ENCODE peak calls at places on chromosomes 12 and 14, in nine cellular contexts. X is B cell; B is Calu3; Z is kidney glomerular epithelial cell; U is HEK293T; G is CD4-positive, CD25-positive, alpha-beta regulatory T cell; N is HT1080; J is GM23248; M is dermis blood vessel endothelial cell. T is an unnamed sample.

GRCh38 chr14:92848941-92849340 is 54.8 kb downstream of the GOLGA5 start:
- DNase-seq in J (no peak), B (no peak), G (no peak), X (no peak), U (no peak), N (no peak), M (peak; percentile 93), Z (no peak), T (no peak)

GRCh38 chr12:121455766-121456420 is 56.0 kb downstream of the RNF34 start:
- DNase-seq in B (no peak), N (no peak), J (no peak), X (no peak), U (no peak), M (no peak), G (no peak), Z (no peak), T (no peak)

GRCh38 chr12:112967306-112967705 is 11.0 kb upstream of the OAS2 start:
- DNase-seq in Z (no peak), G (no peak), M (no peak), X (no peak), J (no peak), B (no peak), N (no peak), U (no peak), T (no peak)

GRCh38 chr12:59077153-59077930 is 157.0 kb upstream of the LRIG3 start:
- DNase-seq in N (no peak), G (no peak), J (peak; percentile 22), M (peak; percentile 73), Z (no peak), U (no peak), B (no peak), X (no peak), T (no peak)

GRCh38 chr12:78096909-78097597 is 266.4 kb downstream of the NAV3 start:
- DNase-seq in X (no peak), Z (no peak), B (no peak), M (peak; percentile 22), N (no peak), J (peak; percentile 60), U (no peak), G (no peak), T (peak; percentile 55)

GRCh38 chr14:36442824-36443241 is 77.2 kb downstream of the NKX2-1 start:
- DNase-seq in Z (no peak), M (no peak), X (no peak), G (no peak), N (no peak), U (no peak), B (no peak), J (no peak), T (no peak)

GRCh38 chr12:89983622-89984021 is 275.0 kb upstream of the ATP2B1 start:
- DNase-seq in G (no peak), U (no peak), X (no peak), M (no peak), J (no peak), N (no peak), Z (no peak), B (no peak), T (no peak)

GRCh38 chr14:49641697-49642129 is 6.7 kb upstream of the DNAAF2 start:
- DNase-seq in B (no peak), G (no peak), U (peak; percentile 10), Z (peak; percentile 17), X (no peak), N (no peak), M (no peak), J (no peak), T (no peak)

GRCh38 chr14:22089940-22090339 is 416.3 kb upstream of the OR4E1 start:
- DNase-seq in X (no peak), G (no peak), J (no peak), U (no peak), N (no peak), M (no peak), Z (no peak), B (no peak), T (no peak)

GRCh38 chr12:124774054-124774461 is 89.6 kb downstream of the SCARB1 start:
- DNase-seq in N (no peak), X (no peak), M (no peak), B (no peak), U (no peak), J (peak; percentile 33), G (no peak), Z (no peak), T (no peak)

GRCh38 chr12:52221912-52222457 is 11.1 kb upstream of the KRT7 start:
- DNase-seq in M (peak; percentile 59), G (no peak), B (peak; percentile 86), U (peak; percentile 57), J (peak; percentile 89), N (peak; percentile 81), Z (peak; percentile 42), X (no peak), T (no peak)

GRCh38 chr12:110543252-110543959 is 39.7 kb downstream of the PPTC7 start:
- DNase-seq in J (no peak), U (no peak), G (no peak), Z (peak; percentile 73), M (peak; percentile 81), X (no peak), B (no peak), N (no peak), T (peak; percentile 31)

GRCh38 chr12:24948816-24949722 is at the start of gene BCAT1:
- DNase-seq in Z (peak; percentile 34), X (peak; percentile 60), U (peak; percentile 64), G (no peak), J (peak; percentile 92), M (peak; percentile 89), N (peak; percentile 79), B (peak; percentile 9), T (no peak)

GRCh38 chr12:46453428-46453827 is 80.9 kb upstream of the SLC38A2 start:
- DNase-seq in X (no peak), B (no peak), J (no peak), M (no peak), U (no peak), N (no peak), G (no peak), Z (no peak), T (no peak)

GRCh38 chr14:97074456-97074855 is 277.3 kb downstream of the VRK1 start:
- DNase-seq in J (no peak), Z (no peak), N (no peak), U (no peak), G (no peak), B (no peak), M (no peak), X (no peak), T (no peak)

GRCh38 chr12:75825686-75826085 is 205.9 kb downstream of the PHLDA1 start:
- DNase-seq in Z (peak; percentile 47), B (peak; percentile 63), G (no peak), X (no peak), U (no peak), N (peak; percentile 99), J (peak; percentile 84), M (peak; percentile 29), T (no peak)

GRCh38 chr12:89939468-89940215 is 231.0 kb upstream of the ATP2B1 start:
- DNase-seq in N (no peak), G (no peak), Z (no peak), B (no peak), U (no peak), X (no peak), M (no peak), J (no peak), T (no peak)

GRCh38 chr14:68781161-68782021 is 11.5 kb downstream of the ZFP36L1 start:
- DNase-seq in U (no peak), J (no peak), Z (no peak), B (no peak), M (no peak), G (peak; percentile 84), X (no peak), N (no peak), T (no peak)

GRCh38 chr12:116736962-116737773 is 701 bp downstream of the SPRING1 start:
- DNase-seq in U (peak; percentile 38), Z (no peak), N (no peak), X (peak; percentile 32), B (peak; percentile 35), J (peak; percentile 40), G (no peak), M (peak; percentile 21), T (no peak)

GRCh38 chr12:14824012-14824634 is 10.1 kb upstream of the SMCO3 start:
- DNase-seq in X (no peak), J (peak; percentile 45), B (no peak), N (peak; percentile 25), M (no peak), Z (no peak), G (no peak), U (no peak), T (no peak)

GRCh38 chr12:59452259-59452658 is 143.6 kb upstream of the SLC16A7 start:
- DNase-seq in U (no peak), X (no peak), G (no peak), J (peak; percentile 93), M (no peak), Z (peak; percentile 62), B (peak; percentile 37), N (peak; percentile 68), T (no peak)

GRCh38 chr14:61690039-61690438 is 5.3 kb upstream of the HIF1A start:
- DNase-seq in M (no peak), X (no peak), N (peak; percentile 43), U (no peak), B (no peak), J (peak; percentile 10), Z (no peak), G (no peak), T (no peak)

GRCh38 chr12:64571346-64571745 is 38.9 kb upstream of the RASSF3 start:
- DNase-seq in X (no peak), J (no peak), B (no peak), G (peak; percentile 15), U (no peak), Z (no peak), M (peak; percentile 21), N (no peak), T (no peak)

GRCh38 chr12:58919271-58920101 is 818 bp downstream of the LRIG3 start:
- DNase-seq in N (peak; percentile 52), B (no peak), U (peak; percentile 22), G (no peak), X (no peak), J (peak; percentile 70), Z (peak; percentile 80), M (peak; percentile 74), T (no peak)

GRCh38 chr14:70754989-70755388 is 54.3 kb downstream of the MAP3K9 start:
- DNase-seq in J (peak; percentile 7), U (no peak), N (peak; percentile 94), G (no peak), B (peak; percentile 91), M (no peak), X (no peak), Z (peak; percentile 93), T (no peak)

GRCh38 chr14:31619440-31619839 is 58.2 kb downstream of the NUBPL start:
- DNase-seq in B (no peak), J (no peak), M (no peak), X (no peak), G (no peak), N (no peak), U (no peak), Z (no peak), T (no peak)

GRCh38 chr12:66733321-66733720 is 54.4 kb upstream of the GRIP1 start:
- DNase-seq in M (no peak), G (no peak), X (no peak), J (no peak), N (no peak), B (no peak), Z (no peak), U (no peak), T (no peak)

GRCh38 chr14:78425782-78426181 is 255.6 kb downstream of the NRXN3 start:
- DNase-seq in X (no peak), N (no peak), U (no peak), J (no peak), Z (no peak), M (no peak), G (no peak), B (no peak), T (no peak)

GRCh38 chr12:40105265-40105514 is 691 bp downstream of the SLC2A13 start:
- DNase-seq in J (no peak), M (no peak), N (no peak), G (no peak), U (no peak), B (no peak), Z (peak; percentile 15), X (no peak), T (no peak)

GRCh38 chr14:92450351-92451070 is 63.1 kb upstream of the RIN3 start:
- DNase-seq in B (no peak), X (no peak), U (no peak), Z (no peak), M (no peak), N (no peak), J (no peak), G (no peak), T (no peak)

GRCh38 chr14:95431199-95432145 is 85.0 kb downstream of the SYNE3 start:
- DNase-seq in G (no peak), U (peak; percentile 49), B (peak; percentile 31), M (peak; percentile 54), Z (no peak), X (peak; percentile 34), J (peak; percentile 50), N (peak; percentile 37), T (no peak)